ENCODE peak calls at places on chromosomes 13 and 19, in five cellular contexts. G, J, D, Y and Q are unnamed samples.

GRCh38 chr13:64083396-64083795 is 2667.7 kb upstream of the PCDH20 start:
- DNase-seq in G (peak), J (no peak), D (no peak), Y (no peak), Q (no peak)

GRCh38 chr19:7953060-7953459 is 9.6 kb upstream of the TIMM44 start:
- DNase-seq in G (peak), J (no peak), D (no peak), Y (no peak), Q (no peak)

GRCh38 chr19:53394522-53394973 is 401 bp upstream of the ZNF765 start:
- DNase-seq in G (no peak), J (peak), D (peak), Y (peak), Q (no peak)

GRCh38 chr13:63497601-63498000 is 2082.0 kb upstream of the PCDH20 start:
- DNase-seq in G (peak), J (no peak), D (no peak), Y (no peak), Q (no peak)

GRCh38 chr13:99992376-99992775 is 10.8 kb downstream of the ZIC2 start:
- DNase-seq in G (no peak), J (no peak), D (no peak), Y (no peak), Q (no peak)

GRCh38 chr13:27172495-27172842 is 858 bp upstream of the USP12 start:
- DNase-seq in G (no peak), J (no peak), D (no peak), Y (no peak), Q (no peak)

GRCh38 chr19:6066661-6067646 is 43.3 kb downstream of the RFX2 start:
- DNase-seq in G (peak), J (peak), D (peak), Y (peak), Q (no peak)

GRCh38 chr13:73835138-73835721 is 299.0 kb downstream of the KLF12 start:
- DNase-seq in G (peak), J (no peak), D (no peak), Y (no peak), Q (no peak)

GRCh38 chr13:74695021-74695800 is 561.0 kb upstream of the KLF12 start:
- DNase-seq in G (peak), J (no peak), D (no peak), Y (no peak), Q (no peak)

GRCh38 chr13:29452773-29453574 is 142.5 kb downstream of the SLC7A1 start:
- DNase-seq in G (no peak), J (no peak), D (no peak), Y (no peak), Q (no peak)

GRCh38 chr19:55112246-55112780 is 5.1 kb downstream of the PPP1R12C start:
- DNase-seq in G (no peak), J (no peak), D (no peak), Y (no peak), Q (no peak)

GRCh38 chr13:29654807-29655547 is 59.5 kb upstream of the SLC7A1 start:
- DNase-seq in G (peak), J (no peak), D (no peak), Y (no peak), Q (no peak)

GRCh38 chr13:50387124-50387581 is 371.9 kb downstream of the KCNRG start:
- DNase-seq in G (peak), J (no peak), D (peak), Y (peak), Q (peak)

GRCh38 chr19:751501-752341 is 809 bp downstream of the MISP start:
- DNase-seq in G (peak), J (no peak), D (peak), Y (no peak), Q (no peak)

GRCh38 chr19:10701955-10702307 is 692 bp downstream of the QTRT1 start:
- DNase-seq in G (no peak), J (peak), D (peak), Y (no peak), Q (peak)
- TF ChIP-seq CTCF in G (no peak), J (no peak), D (no peak), Y (no peak), Q (no peak)

DNA sequence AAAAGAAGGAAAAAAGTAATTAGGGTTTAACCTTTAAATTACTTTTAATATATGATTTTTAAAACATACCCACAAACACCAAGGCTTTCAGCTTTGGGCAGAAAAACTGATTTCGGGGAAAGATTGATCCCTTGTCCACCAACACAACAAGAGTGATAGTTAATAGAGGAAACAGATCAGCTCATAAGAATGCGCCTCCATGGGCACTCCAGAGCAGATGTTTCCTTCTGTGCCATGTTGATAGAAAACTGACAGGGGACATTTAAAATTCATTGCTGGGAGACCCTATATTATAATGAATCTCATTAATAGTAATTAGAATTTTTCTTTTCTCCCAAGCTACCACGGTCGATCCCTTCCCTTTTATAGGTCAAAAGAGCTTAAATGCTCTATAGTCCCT is 431.3 kb downstream of the IRS2 start:
- DNase-seq in G (no peak), J (no peak), D (no peak), Y (no peak), Q (no peak)
- TF ChIP-seq CTCF in G (no peak), J (no peak), D (no peak), Y (no peak), Q (no peak)

DNA sequence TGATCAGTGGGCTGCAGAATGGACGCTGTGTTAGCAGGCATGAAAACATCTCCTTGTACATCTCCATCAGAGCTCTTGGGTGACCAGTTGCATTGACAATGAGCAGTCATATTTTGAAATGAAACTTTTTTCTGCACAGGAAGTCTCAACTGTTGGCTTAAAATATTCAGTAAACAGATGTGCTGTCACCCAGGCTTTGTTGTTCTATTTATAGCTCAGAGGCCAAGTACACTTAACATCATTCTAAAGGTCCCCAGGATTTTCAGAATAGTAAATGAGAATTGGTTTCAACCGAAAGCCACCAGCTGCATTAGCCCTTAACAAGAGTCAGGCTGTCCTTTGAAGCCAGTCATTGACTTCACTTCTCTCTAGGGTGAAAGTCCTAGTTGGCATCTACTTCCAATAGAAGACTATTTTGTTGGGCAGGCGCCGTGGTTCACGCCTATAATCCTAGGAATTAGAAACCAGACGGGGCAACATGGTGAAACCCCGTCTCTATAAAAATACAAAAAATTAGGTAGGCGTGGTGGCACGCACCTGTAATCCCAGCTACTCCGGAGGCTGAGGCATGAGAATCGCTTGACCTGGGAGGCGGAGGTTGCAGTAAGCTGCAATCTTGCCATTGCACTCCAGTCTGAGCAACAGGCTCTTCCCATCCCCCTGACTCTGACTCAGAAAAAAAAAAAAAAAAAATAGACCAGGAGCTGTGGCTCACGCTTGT is 7.9 kb upstream of the PDE4A start:
- DNase-seq in G (no peak), J (no peak), D (no peak), Y (no peak), Q (peak)
- TF ChIP-seq CTCF in G (no peak), J (no peak), D (no peak), Y (no peak), Q (no peak)

DNA sequence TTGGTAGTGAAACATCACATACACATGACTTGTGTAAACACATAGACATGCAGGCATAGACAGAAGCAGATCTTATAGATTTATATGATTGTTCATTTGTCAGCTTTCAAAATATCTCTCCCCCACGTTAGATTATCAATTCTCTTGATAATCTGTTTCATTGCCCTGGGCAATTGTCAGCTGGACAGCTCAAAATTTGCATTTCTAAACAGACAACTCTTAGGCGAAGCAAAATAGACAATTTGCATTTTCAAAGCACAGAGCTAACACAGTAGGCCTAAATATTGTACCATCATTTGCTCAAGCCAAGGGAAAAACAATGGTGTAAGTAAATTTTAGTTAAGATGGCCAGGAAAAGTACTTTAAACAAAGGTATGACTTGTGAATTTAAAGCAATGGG is 24.0 kb upstream of the KBTBD6 start:
- DNase-seq in G (no peak), J (no peak), D (no peak), Y (no peak), Q (no peak)
- TF ChIP-seq CTCF in G (no peak), J (no peak), D (no peak), Y (no peak), Q (no peak)

GRCh38 chr13:44120814-44121505 is 241.3 kb downstream of the LACC1 start:
- DNase-seq in G (no peak), J (no peak), D (no peak), Y (peak), Q (no peak)

GRCh38 chr13:44112700-44113329 is 233.1 kb downstream of the LACC1 start:
- DNase-seq in G (no peak), J (no peak), D (no peak), Y (peak), Q (no peak)

GRCh38 chr13:44111701-44112100 is 232.0 kb downstream of the LACC1 start:
- DNase-seq in G (no peak), J (no peak), D (no peak), Y (peak), Q (no peak)

GRCh38 chr13:44117351-44117750 is 237.6 kb downstream of the LACC1 start:
- DNase-seq in G (peak), J (no peak), D (no peak), Y (peak), Q (no peak)

DNA sequence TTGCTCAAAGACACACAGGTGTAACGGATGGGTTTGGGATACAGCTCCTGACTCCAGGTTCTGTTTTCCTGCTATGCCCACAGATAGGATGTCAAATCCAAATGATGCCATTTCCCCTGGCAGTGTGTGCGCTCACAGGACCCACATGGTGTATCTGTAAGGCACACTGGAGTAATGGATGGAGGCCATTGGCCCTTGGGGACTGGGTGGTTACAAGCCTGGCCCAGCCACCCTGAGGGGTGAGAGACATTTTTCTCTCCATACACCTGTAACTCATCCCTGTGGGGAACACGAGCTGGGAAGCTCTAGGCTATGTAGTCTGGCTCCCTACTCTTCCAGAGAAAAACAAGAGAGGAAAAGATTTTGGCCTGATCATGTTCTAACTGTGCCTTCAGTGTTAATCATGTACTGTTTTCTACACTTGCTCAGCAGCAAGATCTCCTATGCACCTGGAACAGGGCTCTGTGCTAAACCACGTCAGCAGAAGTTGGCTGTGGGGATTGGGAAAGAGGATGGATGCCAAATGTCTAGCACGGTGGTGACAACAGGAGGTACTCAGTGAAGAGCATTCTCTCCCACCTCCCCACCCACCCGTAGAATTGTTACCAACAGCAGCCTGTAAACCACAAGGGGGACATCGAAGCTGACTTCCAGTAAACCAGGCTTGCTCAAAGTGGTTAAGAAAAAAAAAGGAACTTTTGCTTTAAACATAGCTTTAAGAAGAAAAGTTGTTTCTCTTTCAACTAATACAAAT is 237.0 kb downstream of the LACC1 start:
- DNase-seq in G (peak), J (no peak), D (no peak), Y (peak), Q (peak)
- TF ChIP-seq CTCF in G (peak), J (no peak), D (peak), Y (no peak), Q (no peak)

GRCh38 chr19:50632151-50632835 is 7.4 kb downstream of the SYT3 start:
- DNase-seq in G (no peak), J (no peak), D (no peak), Y (no peak), Q (no peak)
- TF ChIP-seq CTCF in G (peak), J (no peak), D (peak), Y (no peak), Q (no peak)

DNA sequence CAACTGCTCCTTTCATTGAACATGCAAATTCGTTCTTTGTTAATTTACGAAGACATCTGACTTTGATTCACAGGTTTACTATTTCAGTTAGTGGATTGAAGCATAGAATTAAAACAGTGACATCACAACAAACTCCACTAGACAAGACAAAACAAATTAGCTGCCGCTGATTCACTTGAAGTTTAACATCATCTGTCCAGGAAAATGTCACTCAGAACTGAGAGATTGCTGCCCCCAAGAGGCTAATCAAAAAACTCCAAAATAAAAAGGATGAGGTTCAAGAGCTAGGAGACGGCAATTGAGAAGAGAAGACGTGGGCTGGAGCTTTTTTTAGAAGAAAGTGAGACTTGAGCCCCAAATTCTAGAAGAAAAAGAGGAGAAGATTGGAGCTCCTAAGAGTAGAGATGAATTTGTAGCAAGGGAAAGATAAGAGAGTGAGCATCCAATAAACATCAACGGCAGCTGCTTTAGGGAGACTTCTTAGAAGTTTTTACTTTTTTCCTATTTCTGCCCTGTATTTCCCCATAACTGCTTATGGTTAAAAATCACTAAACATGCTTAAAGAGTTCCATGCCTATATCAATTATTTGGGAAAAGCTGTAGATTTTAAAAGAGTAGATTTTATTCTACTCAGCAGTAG is 40.8 kb upstream of the TPP2 start:
- DNase-seq in G (peak), J (peak), D (no peak), Y (no peak), Q (peak)
- TF ChIP-seq CTCF in G (peak), J (peak), D (peak), Y (peak), Q (peak)